ENCODE peak calls at places on chromosomes 3 and 15, in eight cellular contexts. A is right cardiac atrium; O is activated CD8-positive, alpha-beta memory T cell treated with anti-CD3 and anti-CD28 coated beads, Interleukin-2, amount 10 ng/mL, durations not matched to agents 7 days and 5 days; Z is naive thymus-derived CD4-positive, alpha-beta T cell; F is upper lobe of right lung; S is upper lobe of left lung; W is CD4-positive, CD25-positive, alpha-beta regulatory T cell; U is gastroesophageal sphincter. B is an unnamed sample.

GRCh38 chr3:183410759-183411158 is 17.7 kb downstream of the MCF2L2 start:
- ATAC-seq in A (no peak), O (no peak), Z (no peak), F (no peak), S (no peak), W (no peak), U (no peak), B (no peak)

GRCh38 chr15:66951976-66952375 is 113.4 kb upstream of the SMAD3 start:
- ATAC-seq in A (no peak), O (no peak), Z (no peak), F (no peak), S (no peak), W (no peak), U (no peak), B (no peak)

GRCh38 chr15:68691667-68692066 is 112.9 kb downstream of the CORO2B start:
- ATAC-seq in A (no peak), O (no peak), Z (no peak), F (peak; percentile 14), S (no peak), W (no peak), U (no peak), B (no peak)

GRCh38 chr3:138303474-138303873 is 26.2 kb downstream of the NME9 start:
- ATAC-seq in A (no peak), O (no peak), Z (no peak), F (no peak), S (no peak), W (no peak), U (no peak), B (no peak)

GRCh38 chr15:72844067-72844466 is 60.5 kb upstream of the ADPGK start:
- ATAC-seq in A (no peak), O (no peak), Z (no peak), F (no peak), S (no peak), W (no peak), U (no peak), B (no peak)

GRCh38 chr15:26115229-26115943 is 252.3 kb upstream of the ATP10A start:
- ATAC-seq in A (no peak), O (no peak), Z (no peak), F (no peak), S (no peak), W (no peak), U (no peak), B (no peak)

GRCh38 chr15:47339800-47340575 is 377.3 kb upstream of the SEMA6D start:
- ATAC-seq in A (no peak), O (no peak), Z (no peak), F (no peak), S (no peak), W (no peak), U (no peak), B (no peak)

GRCh38 chr3:87246662-87247061 is 19.6 kb downstream of the CHMP2B start:
- ATAC-seq in A (no peak), O (no peak), Z (no peak), F (no peak), S (no peak), W (no peak), U (no peak), B (no peak)

GRCh38 chr3:124592658-124593441 is 137.4 kb upstream of the UMPS start:
- ATAC-seq in A (no peak), O (no peak), Z (no peak), F (peak; percentile 88), S (peak; percentile 32), W (peak; percentile 58), U (no peak), B (peak; percentile 59)

GRCh38 chr3:138803006-138803653 is 31.6 kb downstream of the PIK3CB start:
- ATAC-seq in A (no peak), O (no peak), Z (no peak), F (no peak), S (no peak), W (no peak), U (no peak), B (no peak)

GRCh38 chr15:95718441-95718840 is 612.1 kb upstream of the NR2F2 start:
- ATAC-seq in A (peak; percentile 89), O (no peak), Z (no peak), F (no peak), S (no peak), W (no peak), U (peak; percentile 51), B (no peak)

GRCh38 chr3:112755845-112756671 is 90.6 kb downstream of the CD200R1L start:
- ATAC-seq in A (no peak), O (no peak), Z (peak; percentile 61), F (peak; percentile 38), S (no peak), W (no peak), U (no peak), B (peak; percentile 57)

GRCh38 chr3:69665026-69665739 is 74.1 kb upstream of the MITF start:
- ATAC-seq in A (peak; percentile 96), O (no peak), Z (no peak), F (peak; percentile 81), S (no peak), W (no peak), U (peak; percentile 41), B (no peak)

GRCh38 chr3:4309476-4310121 is 6.4 kb downstream of the SETMAR start:
- ATAC-seq in A (no peak), O (no peak), Z (peak; percentile 26), F (peak; percentile 82), S (peak; percentile 64), W (no peak), U (no peak), B (no peak)

GRCh38 chr3:120160050-120160449 is 65.8 kb upstream of the GSK3B start:
- ATAC-seq in A (peak; percentile 84), O (no peak), Z (no peak), F (peak; percentile 92), S (peak; percentile 93), W (no peak), U (peak; percentile 96), B (no peak)

GRCh38 chr15:79337591-79337990 is 26.7 kb downstream of the TMED3 start:
- ATAC-seq in A (no peak), O (no peak), Z (no peak), F (no peak), S (no peak), W (no peak), U (no peak), B (no peak)

GRCh38 chr3:132268956-132269355 is 48.3 kb upstream of the ACP3 start:
- ATAC-seq in A (no peak), O (no peak), Z (no peak), F (no peak), S (no peak), W (no peak), U (no peak), B (no peak)